ENCODE peak calls at places on chromosome 5, in six cellular contexts. W is GM23338, N is neural progenitor cell, R is MM.1S, S is SK-N-SH, F is PC-3. X is an unnamed sample. For H3K4me1, the result is how much of the 10 kb centered on the place peaks cover.

GRCh38 chr5:115838885-115839518 is 2.4 kb downstream of the ATG12 start:
- DNase-seq in F (peak), R (peak), S (peak), W (peak), N (peak), X (peak)

GRCh38 chr5:126044931-126045565 is 378.2 kb upstream of the GRAMD2B start:
- DNase-seq in R (no peak), S (no peak), W (no peak), N (no peak), F (no peak), X (no peak)

GRCh38 chr5:109478830-109479229 is 69.1 kb upstream of the PJA2 start:
- DNase-seq in N (no peak), W (no peak), S (no peak), R (no peak), F (no peak), X (no peak)

GRCh38 chr5:89293849-89294248 is 410.9 kb upstream of the MEF2C start:
- DNase-seq in W (no peak), S (no peak), F (no peak), R (no peak), N (no peak), X (no peak)

GRCh38 chr5:95725071-95725820 is 5.9 kb upstream of the RHOBTB3 start:
- DNase-seq in S (no peak), N (no peak), R (no peak), F (no peak), W (no peak), X (no peak)

GRCh38 chr5:50445281-50445949 is 4.3 kb upstream of the EMB start:
- DNase-seq in F (no peak), W (no peak), S (no peak), R (peak), N (no peak), X (peak)

GRCh38 chr5:23208959-23209431 is 298.4 kb upstream of the PRDM9 start:
- DNase-seq in S (peak), W (peak), N (peak), F (peak), R (peak), X (peak)

GRCh38 chr5:109812698-109813097 is 123.0 kb downstream of the MAN2A1 start:
- DNase-seq in S (no peak), R (no peak), W (no peak), F (no peak), N (no peak), X (no peak)

GRCh38 chr5:113274836-113275414 is 159.9 kb downstream of the TSSK1B start:
- DNase-seq in F (no peak), S (no peak), N (peak), W (peak), R (no peak), X (no peak)

DNA sequence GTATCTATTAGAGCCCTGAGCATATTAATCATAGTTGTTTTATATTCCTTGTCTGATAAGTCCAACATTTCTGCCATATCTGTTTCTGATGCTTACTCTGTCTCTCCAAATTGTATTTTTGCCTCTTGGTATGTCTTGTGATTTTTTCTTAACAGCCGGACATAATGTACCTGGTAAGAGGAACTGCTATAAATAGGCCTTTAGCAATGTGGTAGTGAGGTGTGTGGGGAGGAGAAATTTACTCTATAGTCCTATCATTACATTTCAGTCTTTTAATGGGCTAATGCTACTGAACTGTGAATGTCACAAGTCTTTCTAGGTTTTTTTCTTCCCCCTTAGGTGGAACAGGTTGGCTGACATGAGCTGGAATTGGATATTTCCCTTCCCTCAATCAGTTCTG is 176.1 kb upstream of the FGF10 start:
- DNase-seq in R (no peak), S (no peak), W (no peak), N (no peak), F (no peak), X (no peak)
- H3K4me1 ChIP-seq in R (under half), S (under half), W (under half), N (under half), F (under half), X (under half)

DNA sequence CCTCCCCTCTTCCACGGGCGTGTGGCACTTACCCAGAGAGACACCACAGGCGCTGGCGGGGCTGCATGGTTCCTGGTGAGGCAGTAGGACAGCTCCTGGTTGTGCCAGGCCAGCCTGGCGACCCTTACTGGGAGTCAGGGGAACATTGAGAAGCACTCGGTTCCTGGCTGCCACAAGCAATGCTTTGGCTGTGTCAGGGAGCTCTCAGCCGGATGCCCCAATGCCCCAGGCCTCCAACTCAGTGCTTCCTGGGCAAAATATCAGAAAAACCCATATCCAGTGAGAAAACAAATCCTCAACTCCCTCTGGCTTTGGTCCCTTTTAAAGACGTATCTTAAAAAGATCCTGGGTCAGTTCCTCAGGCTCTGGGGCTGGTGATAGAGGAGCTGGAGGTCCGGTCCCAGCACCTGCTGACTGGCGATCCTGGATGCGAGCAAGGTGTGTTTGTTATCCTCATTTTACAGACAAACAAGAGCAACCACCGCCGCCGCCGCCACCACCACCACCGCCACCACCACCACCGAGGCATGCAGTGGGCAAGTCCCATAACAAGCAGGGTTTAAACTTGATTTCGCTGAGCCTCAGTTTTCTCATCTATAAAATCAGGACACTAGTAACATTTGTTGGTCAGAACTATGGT is 4.1 kb downstream of the NKX2-5 start:
- DNase-seq in R (no peak), N (no peak), W (no peak), S (no peak), F (no peak), X (no peak)
- TF ChIP-seq EZH2phosphoT487 in R (no peak), N (no peak), W (peak), S (no peak), F (no peak), X (no peak)

GRCh38 chr5:105828855-105829254 is 1841.9 kb downstream of the EFNA5 start:
- DNase-seq in F (no peak), R (no peak), W (no peak), S (peak), N (no peak), X (no peak)
- H3K27ac ChIP-seq in F (no peak), R (no peak), W (no peak), S (peak), N (no peak), X (no peak)

DNA sequence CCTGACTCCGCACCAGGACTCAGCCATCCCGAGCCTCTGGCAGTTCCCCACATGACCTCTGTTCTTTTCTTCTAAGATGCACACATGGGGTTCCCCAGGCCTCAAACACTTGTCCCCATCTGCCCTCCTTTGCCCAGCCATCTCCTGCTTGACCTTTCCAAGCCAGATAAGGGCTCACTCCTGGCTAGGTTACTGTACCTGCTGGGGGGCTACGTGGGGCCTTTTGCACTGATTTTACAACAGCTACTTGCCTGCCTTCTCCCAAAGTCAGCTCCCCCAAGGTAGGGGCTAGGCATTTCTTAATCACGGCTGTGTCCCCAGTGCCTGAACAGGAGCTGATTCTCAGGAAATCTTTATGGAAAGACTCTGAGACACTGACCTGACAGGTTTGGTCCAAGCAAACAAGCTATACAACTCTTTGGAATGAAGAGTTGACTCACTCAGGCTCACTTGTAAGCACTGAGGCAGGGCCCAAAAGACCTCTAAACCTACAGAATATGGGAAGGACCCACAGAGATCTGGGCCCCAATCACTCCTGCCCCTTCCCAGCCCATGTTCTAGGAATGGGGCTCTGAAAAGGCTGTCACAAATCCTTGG is 2.5 kb downstream of the MACROH2A1 start:
- DNase-seq in S (no peak), R (no peak), W (no peak), F (peak), N (no peak), X (no peak)
- H3K4me1 ChIP-seq in S (under half), R (half or more), W (under half), F (under half), N (under half), X (under half)

GRCh38 chr5:41925555-41925946 is 470 bp downstream of the FBXO4 start:
- DNase-seq in N (peak), R (no peak), S (no peak), W (no peak), F (peak), X (no peak)
- TF ChIP-seq EZH2phosphoT487 in N (no peak), R (no peak), S (no peak), W (no peak), F (no peak), X (no peak)

GRCh38 chr5:139389701-139390638 is at the start of gene MZB1:
- DNase-seq in W (no peak), F (no peak), R (peak), S (no peak), N (no peak), X (peak)
- H3K27ac ChIP-seq in W (no peak), F (peak), R (peak), S (no peak), N (no peak), X (peak)

DNA sequence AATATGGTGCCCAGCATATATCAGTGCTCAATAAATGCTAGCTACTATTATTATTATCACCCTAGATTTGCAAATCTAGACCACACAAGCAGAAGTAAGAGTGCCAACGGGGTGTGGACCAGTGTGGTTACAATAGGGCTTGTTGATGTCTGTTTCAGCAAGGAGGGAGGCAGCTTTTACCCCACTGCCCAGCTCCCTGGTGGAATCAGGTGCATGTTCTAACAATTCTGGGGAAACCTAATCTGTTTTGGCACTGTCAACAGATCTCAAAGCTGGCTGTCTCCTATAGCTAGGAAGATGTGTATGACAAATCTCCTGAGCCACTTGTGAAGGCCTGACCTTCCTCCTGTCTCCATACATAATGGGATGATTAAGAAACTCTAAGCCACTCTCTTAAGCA is 5.7 kb downstream of the TGFBI start:
- DNase-seq in N (no peak), F (no peak), W (no peak), S (no peak), R (no peak), X (peak)
- H3K4me1 ChIP-seq in N (under half), F (under half), W (under half), S (half or more), R (under half), X (half or more)

GRCh38 chr5:71663570-71663969 is 55.5 kb upstream of the CARTPT start:
- DNase-seq in N (no peak), W (no peak), S (no peak), F (no peak), R (no peak), X (no peak)

GRCh38 chr5:71662381-71662780 is 56.7 kb upstream of the CARTPT start:
- DNase-seq in N (no peak), R (no peak), S (no peak), W (no peak), F (no peak), X (no peak)

GRCh38 chr5:71663166-71663565 is 55.9 kb upstream of the CARTPT start:
- DNase-seq in N (no peak), W (no peak), F (peak), R (no peak), S (no peak), X (no peak)

DNA sequence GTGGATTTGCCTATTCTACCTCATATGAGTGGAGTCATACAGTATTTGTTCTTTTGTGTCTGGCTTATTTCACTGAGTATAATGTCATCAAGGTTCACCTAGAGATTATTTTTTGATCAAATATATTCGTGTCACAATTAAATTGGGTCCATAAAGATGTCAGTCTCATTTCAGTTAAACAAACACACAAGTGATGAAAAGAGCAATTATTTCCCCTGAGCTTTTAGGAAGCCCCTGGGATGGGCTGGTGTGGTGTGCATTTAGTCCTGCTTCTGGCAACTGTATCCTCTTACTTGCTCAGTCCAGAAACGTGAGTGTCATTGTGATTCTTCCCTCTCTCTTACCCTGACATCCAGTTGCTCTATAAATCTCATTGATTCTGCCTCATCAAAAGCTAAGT is 52.8 kb upstream of the CARTPT start:
- DNase-seq in R (no peak), N (no peak), W (no peak), F (no peak), S (no peak), X (no peak)
- TF ChIP-seq EZH2phosphoT487 in R (no peak), N (no peak), W (no peak), F (no peak), S (no peak), X (no peak)

GRCh38 chr5:170307575-170308465 is 10.2 kb upstream of the LCP2 start:
- DNase-seq in F (peak), N (peak), R (no peak), S (no peak), W (no peak), X (no peak)
- H3K27ac ChIP-seq in F (no peak), N (peak), R (no peak), S (no peak), W (no peak), X (no peak)

X was measured in OCI-LY7.